ENCODE peak calls at places on chromosomes 2 and 18, in five cellular contexts. One of them, this sample, is unnamed.

GRCh38 chr2:240560480-240561324 is 545 bp downstream of the DUSP28 start:
- DNase-seq in cardiac muscle cell: peak; percentile 99
- DNase-seq in lower lobe of right lung: peak; percentile 100
- DNase-seq in H4: peak; percentile 88
- DNase-seq in GM20000: peak; percentile 98
- DNase-seq in this sample: peak; percentile 100

GRCh38 chr18:47975701-47976100 is 45.2 kb upstream of the SMAD2 start:
- DNase-seq in cardiac muscle cell: no peak
- DNase-seq in GM20000: no peak
- DNase-seq in lower lobe of right lung: no peak
- DNase-seq in H4: no peak
- DNase-seq in this sample: no peak

GRCh38 chr2:924202-924601 is 26.4 kb upstream of the SNTG2 start:
- DNase-seq in GM20000: no peak
- DNase-seq in H4: no peak
- DNase-seq in lower lobe of right lung: no peak
- DNase-seq in cardiac muscle cell: no peak
- DNase-seq in this sample: no peak

GRCh38 chr2:191020742-191021381 is 6.9 kb upstream of the STAT1 start:
- DNase-seq in cardiac muscle cell: peak; percentile 88
- DNase-seq in H4: peak; percentile 26
- DNase-seq in lower lobe of right lung: no peak
- DNase-seq in GM20000: peak; percentile 43
- DNase-seq in this sample: no peak

GRCh38 chr2:143581989-143582719 is 452.9 kb downstream of the ARHGAP15 start:
- DNase-seq in GM20000: no peak
- DNase-seq in H4: peak; percentile 39
- DNase-seq in lower lobe of right lung: no peak
- DNase-seq in cardiac muscle cell: peak; percentile 30
- DNase-seq in this sample: no peak

GRCh38 chr2:17821535-17822451 is 5.5 kb downstream of the MSGN1 start:
- DNase-seq in H4: no peak
- DNase-seq in GM20000: peak; percentile 22
- DNase-seq in lower lobe of right lung: no peak
- DNase-seq in cardiac muscle cell: peak; percentile 19
- DNase-seq in this sample: no peak

GRCh38 chr2:71631411-71631931 is 178.1 kb downstream of the DYSF start:
- DNase-seq in GM20000: no peak
- DNase-seq in H4: peak; percentile 25
- DNase-seq in lower lobe of right lung: no peak
- DNase-seq in cardiac muscle cell: peak; percentile 50
- DNase-seq in this sample: no peak

GRCh38 chr2:24349097-24349496 is 11.2 kb downstream of the ITSN2 start:
- DNase-seq in GM20000: no peak
- DNase-seq in lower lobe of right lung: no peak
- DNase-seq in cardiac muscle cell: no peak
- DNase-seq in H4: no peak
- DNase-seq in this sample: no peak

GRCh38 chr2:146894514-146894913 is 950.3 kb upstream of the ACVR2A start:
- DNase-seq in H4: no peak
- DNase-seq in lower lobe of right lung: no peak
- DNase-seq in GM20000: no peak
- DNase-seq in cardiac muscle cell: no peak
- DNase-seq in this sample: no peak

GRCh38 chr2:136408795-136409194 is 290.8 kb upstream of the CXCR4 start:
- DNase-seq in H4: no peak
- DNase-seq in GM20000: no peak
- DNase-seq in cardiac muscle cell: no peak
- DNase-seq in lower lobe of right lung: no peak
- DNase-seq in this sample: no peak

GRCh38 chr2:234823877-234824376 is 127.9 kb upstream of the SH3BP4 start:
- DNase-seq in H4: peak; percentile 77
- DNase-seq in GM20000: no peak
- DNase-seq in cardiac muscle cell: peak; percentile 95
- DNase-seq in lower lobe of right lung: no peak
- DNase-seq in this sample: no peak